ENCODE peak calls at places on chromosomes 3 and 15, in six cellular contexts. N is iPS-NIHi11; O is astrocyte of the spinal cord; Z is activated CD4-positive, alpha-beta T cell treated with anti-CD3 and anti-CD28 coated beads for 36 hours; W is small intestine; L is T-helper 17 cell. F is an unnamed sample.

GRCh38 chr15:38002883-38003477 is 68.5 kb downstream of the TMCO5A start:
- DNase-seq in W (peak; percentile 62), L (no peak), N (peak; percentile 51), Z (peak; percentile 52), O (peak; percentile 83), F (peak; percentile 70)

GRCh38 chr15:77571741-77572140 is 61.0 kb downstream of the LINGO1 start:
- DNase-seq in W (no peak), N (no peak), L (no peak), Z (no peak), O (no peak), F (no peak)

GRCh38 chr3:129756871-129757270 is 136.6 kb downstream of the TMCC1 start:
- DNase-seq in L (no peak), N (no peak), W (no peak), Z (no peak), O (peak; percentile 48), F (no peak)

GRCh38 chr15:101615986-101616848 is 36.0 kb downstream of the TM2D3 start:
- DNase-seq in Z (peak; percentile 26), W (peak; percentile 22), O (peak; percentile 68), L (no peak), N (peak; percentile 83), F (peak; percentile 83)

GRCh38 chr3:47578691-47579632 is at the start of gene CSPG5:
- DNase-seq in W (peak; percentile 13), O (no peak), Z (peak; percentile 46), L (peak; percentile 37), N (peak; percentile 72), F (peak; percentile 50)

GRCh38 chr3:64533565-64534317 is 154.1 kb downstream of the ADAMTS9 start:
- DNase-seq in L (no peak), Z (peak; percentile 77), N (peak; percentile 89), O (peak; percentile 90), W (peak; percentile 77), F (peak; percentile 95)

GRCh38 chr3:31829826-31830426 is 151.1 kb downstream of the OSBPL10 start:
- DNase-seq in O (no peak), W (no peak), N (no peak), Z (no peak), L (no peak), F (no peak)

GRCh38 chr15:40756938-40757337 is 1.9 kb upstream of the RMDN3 start:
- DNase-seq in L (no peak), W (no peak), Z (no peak), N (no peak), O (no peak), F (no peak)

GRCh38 chr15:52292780-52293392 is 2.7 kb downstream of the MYO5C start:
- DNase-seq in L (no peak), W (no peak), N (no peak), O (no peak), Z (no peak), F (no peak)

GRCh38 chr15:39623550-39623931 is 42.7 kb downstream of the THBS1 start:
- DNase-seq in Z (peak; percentile 62), N (no peak), L (no peak), O (no peak), W (peak; percentile 54), F (no peak)

GRCh38 chr15:71397377-71397776 is 282.1 kb downstream of the THSD4 start:
- DNase-seq in W (peak; percentile 33), Z (no peak), N (no peak), L (no peak), O (no peak), F (no peak)

GRCh38 chr3:128567705-128568356 is 74.8 kb upstream of the GATA2 start:
- DNase-seq in N (no peak), O (no peak), Z (no peak), W (no peak), L (no peak), F (no peak)

GRCh38 chr3:41356775-41357174 is 157.5 kb downstream of the CTNNB1 start:
- DNase-seq in W (no peak), N (no peak), O (no peak), Z (no peak), L (no peak), F (no peak)

GRCh38 chr15:81242778-81243177 is 46.1 kb downstream of the IL16 start:
- DNase-seq in Z (no peak), O (no peak), W (no peak), N (no peak), L (no peak), F (no peak)

GRCh38 chr3:42980909-42981308 is 1.8 kb downstream of the GASK1A start:
- DNase-seq in Z (no peak), N (no peak), O (no peak), W (no peak), L (no peak), F (no peak)

F was measured in hepatocyte.